ENCODE peak calls at places on chromosome 16, in seven cellular contexts. C is cerebellar nuclear complex; O is ELR; S is A549; A is WERI-Rb-1; K is HFFc6; Q is effector CD4-positive, alpha-beta T cell. R is an unnamed sample.

GRCh38 chr16:11084484-11085024 is 140.2 kb downstream of the CLEC16A start:
- DNase-seq in O (peak; percentile 84), C (no peak), S (no peak), Q (no peak), A (no peak), K (peak; percentile 80), R (no peak)

GRCh38 chr16:68369697-68370096 is 58.9 kb downstream of the PRMT7 start:
- DNase-seq in S (no peak), C (no peak), O (no peak), Q (no peak), K (no peak), A (no peak), R (no peak)

GRCh38 chr16:54411555-54411954 is 125.0 kb upstream of the IRX3 start:
- DNase-seq in Q (no peak), O (no peak), C (no peak), S (no peak), A (no peak), K (no peak), R (no peak)

GRCh38 chr16:17343028-17343427 is 127.7 kb downstream of the XYLT1 start:
- DNase-seq in K (no peak), C (no peak), S (no peak), Q (peak; percentile 19), A (no peak), O (no peak), R (no peak)

GRCh38 chr16:12455287-12455798 is 348.3 kb downstream of the CPPED1 start:
- DNase-seq in A (peak; percentile 67), O (peak; percentile 53), S (peak; percentile 62), K (peak; percentile 58), Q (no peak), C (no peak), R (peak; percentile 81)

GRCh38 chr16:65754799-65755691 is 611.4 kb upstream of the CDH5 start:
- DNase-seq in C (no peak), S (no peak), O (no peak), A (peak; percentile 15), Q (no peak), K (no peak), R (no peak)

GRCh38 chr16:2979669-2980226 is 498 bp downstream of the PKMYT1 start:
- DNase-seq in S (no peak), Q (no peak), C (no peak), K (no peak), O (peak; percentile 47), A (peak; percentile 69), R (peak; percentile 55)

GRCh38 chr16:81775570-81775969 is 3.5 kb upstream of the PLCG2 start:
- DNase-seq in A (no peak), S (no peak), O (no peak), C (no peak), K (no peak), Q (no peak), R (no peak)

GRCh38 chr16:2001035-2001434 is 8.6 kb downstream of the ZNF598 start:
- DNase-seq in S (no peak), C (no peak), A (no peak), K (no peak), Q (no peak), O (no peak), R (no peak)

GRCh38 chr16:17633146-17633966 is 162.6 kb upstream of the XYLT1 start:
- DNase-seq in O (no peak), S (no peak), A (no peak), Q (no peak), K (peak; percentile 1), C (no peak), R (no peak)

GRCh38 chr16:3256876-3257465 is 538 bp upstream of the MEFV start:
- DNase-seq in Q (no peak), S (no peak), O (peak; percentile 72), C (no peak), A (no peak), K (peak; percentile 16), R (no peak)

R was measured in NCI-H82.